ENCODE peak calls at places on chromosomes 5 and 9, in seven cellular contexts. K, W, B, T, D, O and C are unnamed samples.

GRCh38 chr9:37311938-37312730 is 110.4 kb upstream of the GRHPR start:
- DNase-seq in K (no peak), W (no peak), B (peak), T (no peak), D (no peak), O (no peak), C (no peak)

GRCh38 chr5:111976705-111977104 is 219.7 kb upstream of the NREP start:
- DNase-seq in K (no peak), W (no peak), B (no peak), T (no peak), D (no peak), O (no peak), C (no peak)

GRCh38 chr9:111250836-111251452 is 79.1 kb downstream of the OR2K2 start:
- DNase-seq in K (no peak), W (no peak), B (no peak), T (no peak), D (no peak), O (no peak), C (no peak)

GRCh38 chr5:120479066-120479465 is 15.0 kb downstream of the PRR16 start:
- DNase-seq in K (no peak), W (no peak), B (peak), T (no peak), D (no peak), O (no peak), C (no peak)

GRCh38 chr9:129823163-129823933 is 588 bp downstream of the TOR1A start:
- DNase-seq in K (peak), W (no peak), B (no peak), T (no peak), D (no peak), O (peak), C (peak)

GRCh38 chr5:174413520-174414314 is 310.7 kb upstream of the MSX2 start:
- DNase-seq in K (no peak), W (no peak), B (peak), T (no peak), D (no peak), O (no peak), C (no peak)

GRCh38 chr9:115115924-115116323 is 2.0 kb downstream of the TNC start:
- DNase-seq in K (no peak), W (no peak), B (peak), T (no peak), D (no peak), O (peak), C (no peak)

GRCh38 chr9:79764377-79764776 is 192.6 kb downstream of the TLE4 start:
- DNase-seq in K (no peak), W (peak), B (peak), T (no peak), D (peak), O (peak), C (no peak)

GRCh38 chr5:178612299-178612698 is 14.6 kb downstream of the CLK4 start:
- DNase-seq in K (no peak), W (no peak), B (no peak), T (no peak), D (no peak), O (no peak), C (no peak)